ENCODE peak calls at places on chromosomes 13 and 19, in eight cellular contexts. F is GM23338, G is left ventricle myocardium inferior, E is AG04449, S is cardiac muscle cell, A is iPS DF 6.9, K is tibial nerve, W is foreskin fibroblast. C is an unnamed sample.

GRCh38 chr19:47280183-47280797 is 5.6 kb downstream of the INAFM1 start:
- DNase-seq in A (no peak), K (no peak), S (peak; percentile 25), E (no peak), W (no peak), G (no peak), F (peak; percentile 89), C (no peak)

GRCh38 chr13:55615080-55615479 is 1525.6 kb upstream of the PRR20A start:
- DNase-seq in E (no peak), A (no peak), W (no peak), S (no peak), F (no peak), K (no peak), G (no peak), C (no peak)

GRCh38 chr19:47310819-47311218 is 1.2 kb downstream of the C5AR1 start:
- DNase-seq in K (no peak), S (peak; percentile 52), E (no peak), W (peak; percentile 24), G (peak; percentile 50), F (no peak), A (no peak), C (no peak)

GRCh38 chr19:29576761-29577661 is 29.1 kb upstream of the POP4 start:
- DNase-seq in K (no peak), S (peak; percentile 25), G (no peak), W (no peak), A (no peak), E (no peak), F (no peak), C (peak; percentile 4)

GRCh38 chr13:110306960-110307696 is at the start of the genes COL4A1 and COL4A2:
- DNase-seq in A (no peak), K (peak; percentile 77), W (peak; percentile 66), S (peak; percentile 83), G (peak; percentile 87), E (no peak), F (peak; percentile 87), C (no peak)

GRCh38 chr19:48244289-48244688 is 11.4 kb downstream of the CARD8 start:
- DNase-seq in W (no peak), E (no peak), K (no peak), S (peak; percentile 41), F (no peak), A (no peak), G (no peak), C (no peak)

GRCh38 chr19:46571495-46571894 is 29.6 kb upstream of the CALM3 start:
- DNase-seq in K (no peak), F (peak; percentile 91), A (peak; percentile 73), W (peak; percentile 12), E (no peak), G (no peak), S (peak; percentile 15), C (no peak)

GRCh38 chr13:36207672-36208071 is 6.7 kb downstream of the SOHLH2 start:
- DNase-seq in A (no peak), F (peak; percentile 47), E (no peak), G (no peak), W (no peak), S (peak; percentile 8), K (no peak), C (no peak)

GRCh38 chr19:14775855-14776254 is 2.5 kb downstream of the ADGRE2 start:
- DNase-seq in W (no peak), G (peak; percentile 25), K (no peak), A (no peak), E (no peak), F (peak; percentile 48), S (no peak), C (no peak)

GRCh38 chr13:24654741-24655140 is 25.5 kb upstream of the ATP12A start:
- DNase-seq in K (no peak), S (peak; percentile 47), E (no peak), W (peak; percentile 18), F (no peak), G (no peak), A (no peak), C (no peak)

GRCh38 chr19:7515471-7516226 is at the start of gene ZNF358:
- DNase-seq in W (peak; percentile 70), A (no peak), K (peak; percentile 43), S (peak; percentile 76), E (no peak), F (peak; percentile 93), G (peak; percentile 85), C (no peak)

GRCh38 chr13:47484564-47484963 is 516.5 kb downstream of the SUCLA2 start:
- DNase-seq in E (peak; percentile 67), S (peak; percentile 45), W (peak; percentile 79), A (no peak), F (no peak), G (no peak), K (no peak), C (no peak)

GRCh38 chr13:44868397-44868796 is 120.9 kb downstream of the NUFIP1 start:
- DNase-seq in A (no peak), G (no peak), E (no peak), K (no peak), W (no peak), F (no peak), S (no peak), C (no peak)

GRCh38 chr13:86020350-86021002 is 221.3 kb upstream of the SLITRK6 start:
- DNase-seq in S (peak; percentile 68), F (no peak), E (no peak), W (no peak), K (no peak), G (no peak), A (no peak), C (peak; percentile 87)

GRCh38 chr19:49469828-49470614 is 4.0 kb upstream of the FLT3LG start:
- DNase-seq in E (no peak), W (no peak), K (no peak), A (no peak), F (peak; percentile 53), S (no peak), G (no peak), C (no peak)

GRCh38 chr19:43784981-43785808 is 4.4 kb upstream of the KCNN4 start:
- DNase-seq in W (peak; percentile 61), E (no peak), A (peak; percentile 55), G (no peak), F (peak; percentile 92), S (peak; percentile 72), K (no peak), C (no peak)

GRCh38 chr19:19081642-19082151 is 17.9 kb downstream of the SLC25A42 start:
- DNase-seq in E (no peak), K (no peak), G (peak; percentile 66), F (no peak), W (no peak), A (no peak), S (peak; percentile 56), C (no peak)

GRCh38 chr19:36707134-36707533 is 19.7 kb downstream of the ZNF567 start:
- DNase-seq in K (no peak), A (no peak), G (no peak), F (no peak), W (no peak), S (no peak), E (no peak), C (no peak)

GRCh38 chr13:43830481-43830873 is 43.7 kb upstream of the ENOX1 start:
- DNase-seq in K (no peak), G (no peak), A (no peak), E (peak; percentile 78), S (peak; percentile 93), W (peak; percentile 44), F (no peak), C (no peak)

GRCh38 chr19:31113250-31113685 is 236.0 kb downstream of the TSHZ3 start:
- DNase-seq in G (no peak), K (no peak), S (no peak), W (peak; percentile 53), F (no peak), A (no peak), E (no peak), C (no peak)

GRCh38 chr19:52809801-52810200 is 11.6 kb downstream of the ZNF28 start:
- DNase-seq in K (no peak), A (no peak), F (no peak), E (no peak), S (no peak), G (no peak), W (no peak), C (no peak)

GRCh38 chr19:45391346-45391745 is 13.5 kb downstream of the PPP1R13L start:
- DNase-seq in G (no peak), S (peak; percentile 46), F (peak; percentile 76), E (no peak), A (no peak), K (no peak), W (no peak), C (no peak)

GRCh38 chr19:44566984-44567383 is 37.5 kb upstream of the CEACAM20 start:
- DNase-seq in W (no peak), A (no peak), G (no peak), S (no peak), E (no peak), K (no peak), F (no peak), C (no peak)

GRCh38 chr19:48720613-48721296 is 1.2 kb upstream of the MAMSTR start:
- DNase-seq in F (peak; percentile 100), A (peak; percentile 99), G (peak; percentile 98), W (peak; percentile 99), E (peak; percentile 93), S (peak; percentile 100), K (peak; percentile 97), C (peak; percentile 90)

GRCh38 chr19:48480476-48481190 is 11.5 kb downstream of the CYTH2 start:
- DNase-seq in S (peak; percentile 49), E (no peak), K (no peak), A (no peak), G (peak; percentile 56), W (peak; percentile 28), F (peak; percentile 71), C (no peak)

GRCh38 chr13:26378116-26378515 is 124.2 kb downstream of the CDK8 start:
- DNase-seq in K (no peak), F (no peak), S (no peak), G (no peak), E (no peak), W (no peak), A (no peak), C (no peak)
- H3K4me3 ChIP-seq in K (no peak overlapping the region), F (no peak overlapping the region), S (no peak overlapping the region), G (no peak overlapping the region), E (no peak overlapping the region), W (no peak overlapping the region), A (no peak overlapping the region), C (no peak overlapping the region)

GRCh38 chr19:50512112-50512998 is 1.4 kb downstream of the ASPDH start:
- DNase-seq in K (no peak), F (no peak), E (no peak), S (no peak), W (no peak), G (no peak), A (no peak), C (no peak)
- H3K4me3 ChIP-seq in K (no peak overlapping the region), F (peak overlapping the region; percentile 61), E (no peak overlapping the region), S (no peak overlapping the region), W (peak overlapping the region; percentile 98), G (peak overlapping the region; percentile 86), A (no peak overlapping the region), C (peak overlapping the region; percentile 97)

GRCh38 chr19:17468302-17469091 is 1.8 kb upstream of the SLC27A1 start:
- DNase-seq in G (peak; percentile 83), F (peak; percentile 46), K (peak; percentile 53), E (no peak), S (peak; percentile 40), W (peak; percentile 27), A (no peak), C (no peak)
- H3K4me3 ChIP-seq in G (peak overlapping the region; percentile 93), F (peak overlapping the region; percentile 92), K (peak overlapping the region; percentile 50), E (peak overlapping the region; percentile 75), S (peak overlapping the region; percentile 74), W (peak overlapping the region; percentile 57), A (peak overlapping the region; percentile 47), C (no peak overlapping the region)

GRCh38 chr19:37930416-37930815 is 23.4 kb downstream of the SIPA1L3 start:
- DNase-seq in W (no peak), G (no peak), A (no peak), F (no peak), S (peak; percentile 46), K (no peak), E (no peak), C (no peak)
- H3K4me3 ChIP-seq in W (no peak overlapping the region), G (no peak overlapping the region), A (no peak overlapping the region), F (no peak overlapping the region), S (no peak overlapping the region), K (no peak overlapping the region), E (no peak overlapping the region), C (no peak overlapping the region)